ENCODE peak calls at places on chromosomes 12 and 14, in seven cellular contexts. G, M, F, L, B, J and V are unnamed samples.

GRCh38 chr14:93744176-93744575 is 44.1 kb downstream of the PRIMA1 start:
- DNase-seq in M (no peak), F (no peak), B (no peak), G (no peak), J (no peak), L (no peak), V (no peak)

GRCh38 chr14:104518659-104519350 is 60.8 kb upstream of the C14orf180 start:
- DNase-seq in F (no peak), L (no peak), J (no peak), B (no peak), G (no peak), M (no peak), V (no peak)

GRCh38 chr14:90523544-90523943 is 126.7 kb downstream of the CALM1 start:
- DNase-seq in B (no peak), G (no peak), J (no peak), F (no peak), M (no peak), L (peak; percentile 20), V (peak; percentile 39)

GRCh38 chr12:121175383-121176119 is 34.4 kb upstream of the P2RX4 start:
- DNase-seq in L (no peak), F (no peak), M (no peak), B (peak; percentile 60), J (no peak), G (no peak), V (no peak)

GRCh38 chr14:69561893-69562292 is 12.8 kb downstream of the CCDC177 start:
- DNase-seq in G (no peak), M (no peak), B (no peak), J (no peak), L (no peak), F (no peak), V (no peak)

GRCh38 chr14:81332725-81333124 is 67.4 kb downstream of the STON2 start:
- DNase-seq in G (no peak), L (no peak), M (no peak), B (no peak), F (no peak), J (no peak), V (no peak)

GRCh38 chr14:29233188-29233587 is 466.6 kb downstream of the FOXG1 start:
- DNase-seq in M (no peak), L (no peak), G (no peak), B (no peak), J (no peak), F (no peak), V (no peak)

GRCh38 chr14:90767899-90768298 is 48.3 kb downstream of the TTC7B start:
- DNase-seq in B (no peak), L (no peak), M (no peak), G (no peak), F (no peak), J (no peak), V (no peak)

GRCh38 chr14:69487226-69487625 is 2.7 kb downstream of the PLEKHD1 start:
- DNase-seq in G (no peak), B (no peak), M (no peak), F (no peak), J (no peak), L (no peak), V (no peak)

GRCh38 chr12:11836964-11837286 is 187.5 kb downstream of the ETV6 start:
- DNase-seq in F (no peak), J (no peak), M (no peak), G (no peak), L (no peak), B (no peak), V (no peak)

GRCh38 chr12:122830517-122831214 is 4.6 kb upstream of the HIP1R start:
- DNase-seq in L (no peak), G (no peak), J (no peak), F (no peak), M (peak; percentile 96), B (no peak), V (peak; percentile 34)

GRCh38 chr12:54420766-54421144 is 1.7 kb upstream of the ITGA5 start:
- DNase-seq in M (no peak), F (peak; percentile 62), B (peak; percentile 66), J (no peak), L (no peak), G (peak; percentile 26), V (no peak)

GRCh38 chr14:102900631-102901571 is 21.6 kb upstream of the AMN start:
- DNase-seq in G (peak; percentile 55), L (peak; percentile 51), B (no peak), F (no peak), J (no peak), M (no peak), V (no peak)

GRCh38 chr12:115305867-115306266 is 621.9 kb upstream of the TBX3 start:
- DNase-seq in M (no peak), L (no peak), J (no peak), F (no peak), B (no peak), G (no peak), V (no peak)

GRCh38 chr14:68705741-68706283 is 87.1 kb downstream of the ZFP36L1 start:
- DNase-seq in L (no peak), J (no peak), F (no peak), B (no peak), M (peak; percentile 90), G (no peak), V (peak; percentile 73)

GRCh38 chr14:55899531-55899930 is 218.7 kb upstream of the PELI2 start:
- DNase-seq in F (no peak), J (no peak), M (no peak), L (no peak), G (no peak), B (no peak), V (no peak)

GRCh38 chr14:92930737-92931602 is 8.0 kb downstream of the CHGA start:
- DNase-seq in G (no peak), J (no peak), L (no peak), F (no peak), B (no peak), M (peak; percentile 75), V (peak; percentile 52)

GRCh38 chr14:70670992-70671651 is 29.4 kb downstream of the TTC9 start:
- DNase-seq in F (no peak), B (no peak), L (no peak), J (no peak), G (no peak), M (no peak), V (no peak)

GRCh38 chr14:88698651-88699050 is 94.1 kb downstream of the EML5 start:
- DNase-seq in L (no peak), F (no peak), J (no peak), B (no peak), M (peak; percentile 96), G (no peak), V (no peak)
- H3K36me3 ChIP-seq in L (no peaks in the 10 kb centered on the region), F (no peaks in the 10 kb centered on the region), J (no peaks in the 10 kb centered on the region), B (no peaks in the 10 kb centered on the region), M (no peaks in the 10 kb centered on the region), G (no peaks in the 10 kb centered on the region), V (no peaks in the 10 kb centered on the region)

GRCh38 chr12:2292560-2292959 is 239.8 kb downstream of the CACNA1C start:
- DNase-seq in F (no peak), J (no peak), M (no peak), L (no peak), G (no peak), B (no peak), V (no peak)

GRCh38 chr12:2297004-2297403 is 244.2 kb downstream of the CACNA1C start:
- DNase-seq in L (no peak), F (no peak), J (no peak), B (no peak), G (no peak), M (no peak), V (no peak)

GRCh38 chr12:2297658-2298057 is 244.9 kb downstream of the CACNA1C start:
- DNase-seq in M (no peak), F (no peak), B (no peak), J (no peak), L (no peak), G (no peak), V (no peak)

GRCh38 chr12:2295941-2296461 is 243.2 kb downstream of the CACNA1C start:
- DNase-seq in M (peak; percentile 56), L (no peak), J (no peak), B (no peak), G (no peak), F (no peak), V (no peak)

GRCh38 chr12:2294651-2295475 is 242.1 kb downstream of the CACNA1C start:
- DNase-seq in J (no peak), F (peak; percentile 68), L (peak; percentile 83), G (no peak), B (peak; percentile 77), M (peak; percentile 16), V (peak; percentile 84)
- H3K4me1 ChIP-seq in J (no peaks in the 10 kb centered on the region), F (no peaks in the 10 kb centered on the region), L (peaks cover 27% of the 10 kb centered on the region), G (no peaks in the 10 kb centered on the region), B (no peaks in the 10 kb centered on the region), M (no peaks in the 10 kb centered on the region), V (peaks cover 46% of the 10 kb centered on the region)

GRCh38 chr12:25583545-25583944 is 30.5 kb upstream of the LMNTD1 start:
- DNase-seq in F (peak; percentile 35), J (no peak), M (no peak), B (peak; percentile 69), G (no peak), L (no peak), V (no peak)
- H3K36me3 ChIP-seq in F (no peaks in the 10 kb centered on the region), J (no peaks in the 10 kb centered on the region), M (no peaks in the 10 kb centered on the region), B (no peaks in the 10 kb centered on the region), G (no peaks in the 10 kb centered on the region), L (no peaks in the 10 kb centered on the region), V (no peaks in the 10 kb centered on the region)

GRCh38 chr12:170361-171225 is 43.4 kb downstream of the SLC6A12 start:
- DNase-seq in L (no peak), J (no peak), G (no peak), F (no peak), M (no peak), B (no peak), V (no peak)

GRCh38 chr12:172732-173161 is 41.2 kb downstream of the SLC6A12 start:
- DNase-seq in F (no peak), G (no peak), L (no peak), M (no peak), B (no peak), J (no peak), V (peak; percentile 70)

GRCh38 chr12:169528-170360 is 44.2 kb downstream of the SLC6A12 start:
- DNase-seq in G (no peak), F (no peak), M (no peak), B (no peak), L (no peak), J (no peak), V (no peak)

GRCh38 chr12:171743-172705 is 41.9 kb downstream of the SLC6A12 start:
- DNase-seq in F (no peak), B (no peak), M (no peak), L (no peak), J (no peak), G (no peak), V (no peak)

DNA sequence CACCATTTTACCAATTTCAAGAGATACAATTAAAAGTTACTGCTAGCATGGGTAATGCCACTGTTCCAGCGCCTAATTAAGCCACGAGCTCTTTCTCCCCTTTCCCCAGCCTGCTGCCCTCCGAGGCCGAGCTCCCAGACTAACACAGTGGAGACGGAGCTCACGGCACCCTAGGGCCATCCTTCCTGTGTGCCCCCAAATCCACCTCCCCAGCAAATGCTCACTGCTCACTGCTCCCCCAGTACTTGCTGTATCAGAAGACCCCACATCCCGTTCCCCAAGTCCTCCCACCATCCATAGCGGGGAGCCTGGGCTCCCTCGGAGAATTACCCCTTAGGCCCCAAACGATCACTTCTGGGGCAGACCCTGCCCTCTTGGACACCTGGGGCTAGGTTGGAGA is 42.7 kb downstream of the SLC6A12 start:
- DNase-seq in B (no peak), F (no peak), J (no peak), L (no peak), G (no peak), M (no peak), V (no peak)
- H3K4me1 ChIP-seq in B (no peaks in the 10 kb centered on the region), F (no peaks in the 10 kb centered on the region), J (peaks cover 3% of the 10 kb centered on the region), L (peaks cover 16% of the 10 kb centered on the region), G (no peaks in the 10 kb centered on the region), M (peaks cover 3% of the 10 kb centered on the region), V (no peaks in the 10 kb centered on the region)